ENCODE peak calls at places on chromosomes 6 and 20, in nine cellular contexts. One of them, this sample, is unnamed.

GRCh38 chr6:87139236-87139635 is 16.1 kb upstream of the ZNF292 start:
- DNase-seq in Peyer's patch: no peak
- DNase-seq in A549: peak; percentile 40
- DNase-seq in amniotic stem cell: no peak
- DNase-seq in T-helper 2 cell: no peak
- DNase-seq in RWPE1: peak; percentile 61
- DNase-seq in NCI-H1092: peak; percentile 9
- DNase-seq in PC-9: no peak
- DNase-seq in ELF-1: peak; percentile 45
- DNase-seq in this sample: peak; percentile 49

GRCh38 chr6:33809619-33810018 is 5.8 kb upstream of the MLN start:
- DNase-seq in Peyer's patch: no peak
- DNase-seq in ELF-1: no peak
- DNase-seq in NCI-H1092: no peak
- DNase-seq in RWPE1: no peak
- DNase-seq in PC-9: no peak
- DNase-seq in amniotic stem cell: no peak
- DNase-seq in T-helper 2 cell: no peak
- DNase-seq in A549: no peak
- DNase-seq in this sample: no peak

GRCh38 chr6:92150560-92150959 is 1268.8 kb downstream of the EPHA7 start:
- DNase-seq in ELF-1: no peak
- DNase-seq in amniotic stem cell: no peak
- DNase-seq in A549: no peak
- DNase-seq in T-helper 2 cell: no peak
- DNase-seq in RWPE1: no peak
- DNase-seq in NCI-H1092: no peak
- DNase-seq in PC-9: no peak
- DNase-seq in Peyer's patch: no peak
- DNase-seq in this sample: no peak

GRCh38 chr6:137363805-137364138 is 130.4 kb downstream of the OLIG3 start:
- DNase-seq in T-helper 2 cell: no peak
- DNase-seq in ELF-1: no peak
- DNase-seq in Peyer's patch: no peak
- DNase-seq in RWPE1: peak; percentile 6
- DNase-seq in PC-9: peak; percentile 34
- DNase-seq in A549: no peak
- DNase-seq in NCI-H1092: no peak
- DNase-seq in amniotic stem cell: no peak
- DNase-seq in this sample: no peak

GRCh38 chr6:121823437-121823851 is 388.0 kb downstream of the GJA1 start:
- DNase-seq in NCI-H1092: no peak
- DNase-seq in amniotic stem cell: peak; percentile 24
- DNase-seq in A549: no peak
- DNase-seq in ELF-1: peak; percentile 49
- DNase-seq in T-helper 2 cell: no peak
- DNase-seq in RWPE1: peak; percentile 5
- DNase-seq in Peyer's patch: no peak
- DNase-seq in PC-9: no peak
- DNase-seq in this sample: no peak

GRCh38 chr6:10510592-10511367 is 10.4 kb upstream of the GCNT2 start:
- DNase-seq in PC-9: no peak
- DNase-seq in A549: peak; percentile 62
- DNase-seq in Peyer's patch: peak; percentile 75
- DNase-seq in T-helper 2 cell: no peak
- DNase-seq in ELF-1: peak; percentile 72
- DNase-seq in RWPE1: peak; percentile 71
- DNase-seq in amniotic stem cell: no peak
- DNase-seq in NCI-H1092: peak; percentile 14
- DNase-seq in this sample: peak; percentile 71

GRCh38 chr6:39053016-39053595 is 4.5 kb downstream of the GLP1R start:
- DNase-seq in T-helper 2 cell: no peak
- DNase-seq in ELF-1: no peak
- DNase-seq in Peyer's patch: peak; percentile 36
- DNase-seq in A549: no peak
- DNase-seq in amniotic stem cell: no peak
- DNase-seq in PC-9: no peak
- DNase-seq in RWPE1: no peak
- DNase-seq in NCI-H1092: no peak
- DNase-seq in this sample: no peak

GRCh38 chr6:156164701-156165454 is 612.3 kb upstream of the ARID1B start:
- DNase-seq in T-helper 2 cell: no peak
- DNase-seq in amniotic stem cell: no peak
- DNase-seq in ELF-1: no peak
- DNase-seq in PC-9: no peak
- DNase-seq in RWPE1: no peak
- DNase-seq in A549: no peak
- DNase-seq in NCI-H1092: no peak
- DNase-seq in Peyer's patch: no peak
- DNase-seq in this sample: no peak

GRCh38 chr6:24517659-24518538 is 23.1 kb downstream of the ALDH5A1 start:
- DNase-seq in Peyer's patch: no peak
- DNase-seq in T-helper 2 cell: no peak
- DNase-seq in NCI-H1092: no peak
- DNase-seq in amniotic stem cell: no peak
- DNase-seq in ELF-1: no peak
- DNase-seq in A549: no peak
- DNase-seq in PC-9: no peak
- DNase-seq in RWPE1: no peak
- DNase-seq in this sample: no peak

GRCh38 chr6:159097256-159097655 is 52.5 kb upstream of the TAGAP start:
- DNase-seq in ELF-1: no peak
- DNase-seq in T-helper 2 cell: no peak
- DNase-seq in RWPE1: no peak
- DNase-seq in amniotic stem cell: no peak
- DNase-seq in Peyer's patch: no peak
- DNase-seq in PC-9: no peak
- DNase-seq in NCI-H1092: no peak
- DNase-seq in A549: no peak
- DNase-seq in this sample: no peak

GRCh38 chr6:93293399-93294271 is 125.7 kb downstream of the EPHA7 start:
- DNase-seq in NCI-H1092: no peak
- DNase-seq in PC-9: no peak
- DNase-seq in ELF-1: no peak
- DNase-seq in A549: no peak
- DNase-seq in RWPE1: no peak
- DNase-seq in amniotic stem cell: no peak
- DNase-seq in Peyer's patch: no peak
- DNase-seq in T-helper 2 cell: no peak
- DNase-seq in this sample: peak; percentile 84

GRCh38 chr6:116447052-116447451 is 14.1 kb upstream of the CALHM6 start:
- DNase-seq in NCI-H1092: no peak
- DNase-seq in Peyer's patch: no peak
- DNase-seq in ELF-1: no peak
- DNase-seq in T-helper 2 cell: no peak
- DNase-seq in PC-9: no peak
- DNase-seq in A549: no peak
- DNase-seq in amniotic stem cell: no peak
- DNase-seq in RWPE1: no peak
- DNase-seq in this sample: no peak

GRCh38 chr20:6940052-6940451 is 172.6 kb downstream of the BMP2 start:
- DNase-seq in RWPE1: no peak
- DNase-seq in T-helper 2 cell: no peak
- DNase-seq in A549: no peak
- DNase-seq in ELF-1: peak; percentile 62
- DNase-seq in Peyer's patch: no peak
- DNase-seq in PC-9: no peak
- DNase-seq in NCI-H1092: no peak
- DNase-seq in amniotic stem cell: no peak
- DNase-seq in this sample: no peak

GRCh38 chr6:49142422-49143151 is 320.5 kb downstream of the MMUT start:
- DNase-seq in T-helper 2 cell: no peak
- DNase-seq in RWPE1: no peak
- DNase-seq in A549: no peak
- DNase-seq in amniotic stem cell: no peak
- DNase-seq in PC-9: no peak
- DNase-seq in NCI-H1092: no peak
- DNase-seq in Peyer's patch: no peak
- DNase-seq in ELF-1: peak; percentile 36
- DNase-seq in this sample: peak; percentile 41

GRCh38 chr6:134870677-134871498 is 79.0 kb downstream of the ALDH8A1 start:
- DNase-seq in ELF-1: no peak
- DNase-seq in T-helper 2 cell: no peak
- DNase-seq in NCI-H1092: no peak
- DNase-seq in Peyer's patch: no peak
- DNase-seq in RWPE1: no peak
- DNase-seq in A549: no peak
- DNase-seq in PC-9: no peak
- DNase-seq in amniotic stem cell: no peak
- DNase-seq in this sample: no peak

GRCh38 chr6:38239719-38240451 is 399.8 kb downstream of the BTBD9 start:
- DNase-seq in RWPE1: no peak
- DNase-seq in T-helper 2 cell: no peak
- DNase-seq in PC-9: peak; percentile 36
- DNase-seq in A549: no peak
- DNase-seq in Peyer's patch: no peak
- DNase-seq in ELF-1: no peak
- DNase-seq in NCI-H1092: peak; percentile 26
- DNase-seq in amniotic stem cell: no peak
- DNase-seq in this sample: peak; percentile 59

GRCh38 chr6:3341467-3341866 is 82.7 kb downstream of the PSMG4 start:
- DNase-seq in T-helper 2 cell: no peak
- DNase-seq in PC-9: no peak
- DNase-seq in A549: no peak
- DNase-seq in RWPE1: no peak
- DNase-seq in ELF-1: peak; percentile 64
- DNase-seq in amniotic stem cell: no peak
- DNase-seq in NCI-H1092: no peak
- DNase-seq in Peyer's patch: no peak
- DNase-seq in this sample: no peak

GRCh38 chr6:112939543-112939942 is 592.4 kb downstream of the RFPL4B start:
- DNase-seq in ELF-1: no peak
- DNase-seq in amniotic stem cell: no peak
- DNase-seq in T-helper 2 cell: no peak
- DNase-seq in A549: no peak
- DNase-seq in RWPE1: no peak
- DNase-seq in Peyer's patch: no peak
- DNase-seq in NCI-H1092: peak; percentile 25
- DNase-seq in PC-9: no peak
- DNase-seq in this sample: peak; percentile 85